ENCODE peak calls at places on chromosomes 11 and 22, in five cellular contexts. Z is foreskin fibroblast, J is gastrocnemius medialis, O is AG09309, Q is lung. B is an unnamed sample.

GRCh38 chr11:75931124-75931523 is 116.1 kb downstream of the UVRAG start:
- DNase-seq in Z (peak; percentile 30), Q (no peak), J (no peak), O (no peak), B (peak; percentile 50)

GRCh38 chr11:126341760-126342161 is 13.7 kb upstream of the ST3GAL4 start:
- DNase-seq in O (no peak), Z (peak; percentile 81), J (no peak), Q (no peak), B (peak; percentile 71)

GRCh38 chr11:111935331-111936044 is 1.7 kb upstream of the DIXDC1 start:
- DNase-seq in J (no peak), Z (no peak), Q (no peak), O (no peak), B (peak; percentile 86)

GRCh38 chr11:118310781-118311485 is 6.4 kb downstream of the CD3E start:
- DNase-seq in Z (no peak), Q (no peak), O (no peak), J (no peak), B (no peak)

GRCh38 chr11:63804259-63804658 is 9.0 kb upstream of the SPINDOC start:
- DNase-seq in J (no peak), Z (no peak), O (no peak), Q (no peak), B (no peak)

GRCh38 chr11:70176940-70177689 is 26.0 kb upstream of the FADD start:
- DNase-seq in O (no peak), Q (no peak), Z (no peak), J (no peak), B (peak; percentile 14)

GRCh38 chr22:31615940-31616314 is 46.1 kb downstream of the PISD start:
- DNase-seq in O (no peak), J (no peak), Z (no peak), Q (no peak), B (no peak)

GRCh38 chr22:17803871-17804270 is 29.6 kb upstream of the BID start:
- DNase-seq in J (no peak), Z (no peak), O (no peak), Q (no peak), B (no peak)

GRCh38 chr11:8381343-8381742 is 117.7 kb upstream of the LMO1 start:
- DNase-seq in Q (no peak), Z (no peak), O (no peak), J (no peak), B (no peak)

GRCh38 chr22:48453751-48454485 is 1373.8 kb downstream of the BRD1 start:
- DNase-seq in J (no peak), Q (no peak), Z (no peak), O (no peak), B (no peak)

GRCh38 chr11:106608677-106609076 is 409.6 kb downstream of the GUCY1A2 start:
- DNase-seq in J (no peak), O (peak; percentile 13), Q (no peak), Z (peak; percentile 55), B (peak; percentile 67)

GRCh38 chr11:111512296-111513239 is at the start of gene BTG4:
- DNase-seq in Z (peak; percentile 13), Q (no peak), J (no peak), O (no peak), B (peak; percentile 14)

GRCh38 chr11:75320643-75321042 is 30.8 kb downstream of the ARRB1 start:
- DNase-seq in Q (no peak), Z (no peak), O (no peak), J (no peak), B (no peak)

GRCh38 chr11:126121316-126121715 is 58.6 kb upstream of the CDON start:
- DNase-seq in Z (no peak), Q (no peak), O (no peak), J (no peak), B (no peak)

DNA sequence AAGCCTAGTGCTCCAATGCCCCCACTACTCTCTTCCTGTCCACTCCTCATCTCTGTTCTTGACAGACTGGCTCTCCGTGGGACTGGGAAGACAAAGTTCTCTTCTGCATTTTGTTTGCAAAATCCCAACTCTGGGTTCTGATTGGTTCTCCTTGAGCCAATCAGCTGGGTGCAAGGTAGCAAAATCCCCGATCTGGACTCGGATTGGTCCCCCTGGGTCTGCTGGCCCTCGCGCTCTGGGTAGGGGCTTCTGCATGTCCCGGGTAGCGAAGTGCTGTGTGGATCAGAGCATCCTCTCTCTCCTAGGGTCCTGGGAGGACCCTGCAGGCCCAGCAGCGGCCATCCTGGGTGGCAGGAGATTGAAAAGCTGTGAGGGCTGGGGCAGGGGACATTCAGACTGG is 22.3 kb upstream of the A4GALT start:
- DNase-seq in J (peak; percentile 25), O (no peak), Z (no peak), Q (no peak), B (peak; percentile 53)
- H3K4me3 ChIP-seq in J (no peak overlapping the region), O (no peak overlapping the region), Z (no peak overlapping the region), Q (no peak overlapping the region), B (no peak overlapping the region)

DNA sequence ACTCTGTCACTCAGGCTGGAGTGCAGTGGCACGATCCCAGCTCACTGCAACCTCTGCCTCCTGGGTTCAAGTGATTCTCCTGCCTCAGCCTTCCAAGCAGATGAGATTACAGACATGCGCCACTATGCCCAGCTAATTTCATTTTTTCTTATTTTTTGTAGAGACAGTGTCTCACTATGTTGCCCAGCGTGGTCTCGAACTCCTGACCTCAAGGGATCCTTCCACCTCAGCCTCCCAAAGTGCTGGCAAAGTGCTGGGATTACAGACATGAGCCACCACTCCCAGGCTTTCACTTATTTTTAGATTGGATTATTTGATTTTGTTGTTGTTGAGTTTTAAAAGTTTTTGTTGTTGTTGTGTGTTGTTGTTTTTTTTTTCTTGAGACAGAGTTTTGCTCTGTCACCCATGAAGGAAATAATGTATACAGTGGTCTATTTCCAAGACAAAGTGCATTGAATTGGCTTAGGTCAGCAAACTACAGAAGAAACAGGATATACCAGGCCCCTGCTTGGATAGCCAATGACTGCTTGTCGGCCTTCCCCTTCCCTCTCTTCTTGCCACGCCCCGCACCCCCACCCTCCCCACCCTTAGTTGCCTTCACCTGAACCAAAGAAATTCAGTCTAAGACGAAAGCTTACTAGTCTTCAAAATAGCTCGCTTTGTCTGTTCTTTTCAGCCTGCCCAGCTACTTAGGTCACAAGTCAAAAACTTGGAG is 91.8 kb upstream of the CLDN5 start:
- DNase-seq in Q (no peak), Z (no peak), O (no peak), J (no peak), B (no peak)
- H3K4me3 ChIP-seq in Q (no peak overlapping the region), Z (no peak overlapping the region), O (no peak overlapping the region), J (no peak overlapping the region), B (no peak overlapping the region)

GRCh38 chr22:27210111-27210739 is 552.8 kb downstream of the MIAT start:
- DNase-seq in Z (no peak), J (no peak), Q (no peak), O (no peak), B (no peak)
- H3K4me3 ChIP-seq in Z (no peak overlapping the region), J (no peak overlapping the region), Q (no peak overlapping the region), O (no peak overlapping the region), B (no peak overlapping the region)

DNA sequence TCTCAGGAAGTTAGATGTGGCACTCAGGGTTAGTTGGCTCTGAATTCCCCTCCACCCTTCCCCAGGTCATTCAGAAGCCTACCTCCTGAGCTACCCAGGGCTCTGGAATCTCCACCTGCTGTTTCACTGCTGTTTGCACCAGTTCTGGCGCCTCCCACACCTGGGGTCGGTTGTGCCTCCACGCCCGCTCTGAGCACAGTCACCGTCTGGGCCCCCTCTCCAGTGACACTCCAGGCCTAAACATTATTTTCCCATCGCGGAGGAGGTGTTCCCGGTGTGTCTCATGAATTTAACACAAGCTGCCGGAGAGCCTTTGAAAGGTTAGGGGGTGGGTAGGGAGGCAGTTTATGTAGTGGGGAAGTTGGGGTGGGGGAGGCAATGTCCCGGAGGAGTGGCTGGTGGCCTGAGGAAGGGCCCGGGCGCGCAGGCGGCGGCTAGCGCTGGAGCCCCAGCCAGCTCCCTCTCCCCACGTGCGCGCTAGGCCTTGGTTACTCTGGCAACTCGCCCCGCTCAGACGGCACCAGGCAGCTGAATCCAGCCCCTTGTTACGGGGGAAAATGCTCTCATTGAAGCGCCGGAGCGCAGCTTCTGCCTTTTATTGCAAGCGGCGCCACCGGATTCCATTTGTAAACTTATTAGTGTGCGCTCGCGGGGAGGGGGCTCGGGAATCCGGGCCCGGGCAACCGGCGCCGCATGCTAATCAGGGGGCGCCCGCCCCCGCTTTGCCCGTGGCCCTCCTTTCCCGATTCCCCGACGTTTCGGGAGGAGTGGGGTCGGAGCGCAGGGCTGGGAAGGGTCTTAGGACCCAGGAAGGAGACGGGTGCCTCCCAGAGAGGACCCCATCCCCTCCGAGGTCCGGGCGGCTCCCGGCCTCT is 52.4 kb downstream of the GRIK4 start:
- DNase-seq in Z (no peak), Q (no peak), J (no peak), O (no peak), B (no peak)
- H3K4me3 ChIP-seq in Z (peak overlapping the region; percentile 36), Q (no peak overlapping the region), J (peak overlapping the region; percentile 51), O (no peak overlapping the region), B (no peak overlapping the region)

GRCh38 chr11:117203069-117203407 is 3.9 kb downstream of the TAGLN start:
- DNase-seq in J (no peak), Z (no peak), Q (no peak), O (no peak), B (no peak)

GRCh38 chr11:117201516-117201866 is 2.3 kb downstream of the TAGLN start:
- DNase-seq in Q (no peak), Z (no peak), O (no peak), J (no peak), B (no peak)

GRCh38 chr11:117202386-117203068 is 3.4 kb downstream of the TAGLN start:
- DNase-seq in Q (no peak), J (no peak), O (no peak), Z (no peak), B (no peak)

GRCh38 chr11:117200813-117201515 is 1.8 kb downstream of the TAGLN start:
- DNase-seq in Z (no peak), J (no peak), Q (no peak), O (no peak), B (peak; percentile 24)

GRCh38 chr11:117201906-117202305 is 2.7 kb downstream of the TAGLN start:
- DNase-seq in Z (no peak), Q (no peak), J (no peak), O (no peak), B (peak; percentile 43)
- H3K4me3 ChIP-seq in Z (peak overlapping the region; percentile 73), Q (peak overlapping the region; percentile 23), J (peak overlapping the region; percentile 42), O (peak overlapping the region; percentile 63), B (no peak overlapping the region)

GRCh38 chr11:14884667-14885273 is 7.3 kb downstream of the CYP2R1 start:
- DNase-seq in Z (no peak), O (no peak), Q (no peak), J (no peak), B (no peak)
- H3K4me3 ChIP-seq in Z (no peak overlapping the region), O (no peak overlapping the region), Q (no peak overlapping the region), J (no peak overlapping the region), B (no peak overlapping the region)

GRCh38 chr11:57254631-57255030 is 17.6 kb upstream of the APLNR start:
- DNase-seq in Q (no peak), Z (no peak), J (no peak), O (no peak), B (no peak)
- H3K4me3 ChIP-seq in Q (no peak overlapping the region), Z (no peak overlapping the region), J (no peak overlapping the region), O (no peak overlapping the region), B (no peak overlapping the region)

DNA sequence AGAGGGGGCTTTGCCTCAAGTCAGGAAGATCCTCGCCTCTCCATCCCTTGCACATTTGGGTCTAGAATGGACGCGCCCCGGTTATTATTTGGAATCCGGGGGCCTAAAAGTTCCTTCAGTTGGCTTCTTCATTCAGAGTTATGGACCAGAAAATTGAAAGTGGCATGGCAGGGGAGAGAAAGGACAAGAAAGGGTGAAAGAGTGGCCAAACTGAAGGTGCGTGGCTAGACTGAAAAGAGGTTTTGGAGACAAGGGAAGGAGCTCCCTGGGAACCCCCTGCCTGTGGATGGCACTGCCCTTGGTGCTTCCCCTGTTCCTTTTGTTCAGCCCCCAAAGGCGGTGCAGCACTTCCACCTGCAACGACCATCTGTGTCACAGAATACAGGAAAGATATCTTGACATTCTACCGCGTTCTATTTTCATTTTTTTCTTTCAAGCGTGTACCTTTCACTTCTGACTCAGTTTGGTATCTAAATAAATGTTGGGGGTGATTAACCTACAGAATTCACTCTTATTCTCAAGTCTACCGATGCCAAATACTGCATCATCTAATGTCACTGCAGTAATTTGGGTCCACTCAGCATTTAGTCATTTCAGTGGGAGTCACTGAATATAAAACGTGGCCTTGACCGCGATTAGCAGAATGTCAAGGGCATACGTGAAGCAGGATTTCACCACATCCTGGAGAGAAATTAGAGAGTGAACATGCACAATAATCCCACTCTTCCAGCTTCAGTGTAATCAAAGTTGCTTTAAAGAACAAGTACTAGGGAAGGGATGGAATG is 88.1 kb upstream of the ARHGAP32 start:
- DNase-seq in O (no peak), Z (peak; percentile 38), Q (no peak), J (no peak), B (peak; percentile 77)
- H3K4me3 ChIP-seq in O (peak overlapping the region; percentile 54), Z (peak overlapping the region; percentile 56), Q (peak overlapping the region; percentile 64), J (peak overlapping the region; percentile 74), B (peak overlapping the region; percentile 60)

B was measured in fibroblast of mammary gland.